ENCODE peak calls at places on chromosomes 1 and 21, in five cellular contexts. Z is ovary, F is GM23338, A is thoracic aorta, M is cardiac muscle cell. H is an unnamed sample. For H3K4me1, the result is how much of the 10 kb centered on the place peaks cover.

GRCh38 chr1:241482761-241483250 is 36.7 kb downstream of the FH start:
- DNase-seq in Z (no peak), F (no peak), A (no peak), M (peak), H (no peak)

GRCh38 chr1:234845836-234846235 is 235.9 kb upstream of the IRF2BP2 start:
- DNase-seq in Z (no peak), F (no peak), A (no peak), M (no peak), H (no peak)

GRCh38 chr1:7553042-7553690 is 217.9 kb upstream of the VAMP3 start:
- DNase-seq in Z (no peak), F (peak), A (no peak), M (no peak), H (no peak)

GRCh38 chr21:15275615-15276228 is 210.9 kb upstream of the NRIP1 start:
- DNase-seq in Z (no peak), F (no peak), A (no peak), M (no peak), H (no peak)

GRCh38 chr1:29330089-29330488 is 93.8 kb downstream of the PTPRU start:
- DNase-seq in Z (no peak), F (no peak), A (no peak), M (no peak), H (no peak)

GRCh38 chr1:219573158-219573557 is 39.7 kb downstream of the ZC3H11B start:
- DNase-seq in Z (no peak), F (no peak), A (no peak), M (no peak), H (no peak)

GRCh38 chr1:109669246-109669948 is 1.5 kb downstream of the GSTM2 start:
- DNase-seq in Z (no peak), F (no peak), A (no peak), M (no peak), H (no peak)

GRCh38 chr1:229075217-229075616 is 195.7 kb upstream of the RAB4A start:
- DNase-seq in Z (no peak), F (no peak), A (no peak), M (no peak), H (no peak)

GRCh38 chr21:45086342-45086958 is 12.1 kb downstream of the ADARB1 start:
- DNase-seq in Z (no peak), F (no peak), A (no peak), M (no peak), H (no peak)

GRCh38 chr1:24107462-24108225 is 4.3 kb downstream of the MYOM3 start:
- DNase-seq in Z (no peak), F (no peak), A (no peak), M (peak), H (no peak)

GRCh38 chr1:232648316-232648715 is 18.4 kb upstream of the SIPA1L2 start:
- DNase-seq in Z (no peak), F (no peak), A (no peak), M (peak), H (no peak)

GRCh38 chr1:25820247-25821111 is 725 bp downstream of the MTFR1L start:
- DNase-seq in Z (peak), F (peak), A (no peak), M (peak), H (no peak)

GRCh38 chr1:41698916-41699860 is 214.7 kb upstream of the EDN2 start:
- DNase-seq in Z (no peak), F (no peak), A (no peak), M (no peak), H (no peak)

GRCh38 chr1:206559661-206559995 is 52.3 kb downstream of the RASSF5 start:
- DNase-seq in Z (no peak), F (no peak), A (no peak), M (no peak), H (no peak)
- H3K4me1 ChIP-seq in Z (under half), F (under half), A (under half), M (half or more), H (under half)

DNA sequence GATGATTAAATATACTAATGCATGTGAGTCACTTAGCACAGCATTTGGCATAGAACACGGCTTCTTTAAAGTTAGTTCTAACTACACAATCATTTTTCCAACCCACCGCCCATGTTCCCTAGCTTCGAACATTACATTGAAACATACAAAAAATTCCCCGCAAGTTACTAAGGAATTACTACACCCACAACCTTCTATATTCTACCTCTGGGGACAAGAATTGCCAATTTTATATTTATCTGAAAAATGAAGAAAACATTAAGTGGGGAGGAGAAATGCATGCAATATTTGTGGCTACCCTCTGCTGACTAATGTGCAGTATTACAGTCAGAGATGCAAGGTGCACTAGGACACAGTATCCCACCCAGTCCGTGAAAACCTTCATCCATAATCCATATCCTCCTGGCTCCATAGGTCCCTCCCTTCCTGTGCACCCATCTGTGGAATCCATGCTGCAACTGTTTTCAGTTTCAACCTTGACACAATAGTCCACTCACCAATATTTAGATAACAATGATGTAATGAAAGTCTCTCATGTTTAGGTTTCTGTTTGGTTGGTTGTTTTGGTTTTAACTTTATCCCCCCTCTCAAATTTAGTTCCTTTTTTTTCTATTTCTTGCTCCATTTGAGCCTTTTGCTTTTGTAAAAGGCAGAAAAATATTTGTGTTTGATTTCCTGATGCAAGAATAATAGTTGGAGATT is 31.6 kb downstream of the RGS5 start:
- DNase-seq in Z (no peak), F (peak), A (no peak), M (peak), H (no peak)
- H3K4me1 ChIP-seq in Z (under half), F (under half), A (half or more), M (under half), H (under half)

GRCh38 chr1:12552951-12553921 is 64.8 kb downstream of the DHRS3 start:
- DNase-seq in Z (no peak), F (peak), A (no peak), M (no peak), H (no peak)
- H3K4me1 ChIP-seq in Z (under half), F (under half), A (half or more), M (under half), H (under half)

DNA sequence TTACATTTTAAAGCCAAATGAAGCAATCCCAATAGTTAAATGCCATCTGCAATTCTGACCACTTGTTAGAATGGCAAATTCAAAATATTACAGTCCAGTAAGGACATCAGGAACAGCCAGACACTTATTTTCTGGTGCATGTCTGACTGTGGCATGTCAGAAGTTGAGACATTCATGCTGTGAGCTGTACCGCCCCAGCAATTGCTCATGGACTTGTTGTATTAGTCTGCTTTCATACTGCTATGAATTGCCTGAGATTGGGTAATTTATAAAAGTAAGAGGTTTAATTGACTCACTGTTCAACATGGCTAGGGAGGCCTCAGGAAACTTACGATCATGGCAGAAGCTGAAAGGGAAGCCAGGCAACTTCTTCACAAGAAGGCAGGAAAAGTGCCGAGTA is 19.1 kb downstream of the DDAH1 start:
- DNase-seq in Z (no peak), F (no peak), A (no peak), M (peak), H (no peak)
- H3K4me1 ChIP-seq in Z (under half), F (under half), A (under half), M (under half), H (under half)

DNA sequence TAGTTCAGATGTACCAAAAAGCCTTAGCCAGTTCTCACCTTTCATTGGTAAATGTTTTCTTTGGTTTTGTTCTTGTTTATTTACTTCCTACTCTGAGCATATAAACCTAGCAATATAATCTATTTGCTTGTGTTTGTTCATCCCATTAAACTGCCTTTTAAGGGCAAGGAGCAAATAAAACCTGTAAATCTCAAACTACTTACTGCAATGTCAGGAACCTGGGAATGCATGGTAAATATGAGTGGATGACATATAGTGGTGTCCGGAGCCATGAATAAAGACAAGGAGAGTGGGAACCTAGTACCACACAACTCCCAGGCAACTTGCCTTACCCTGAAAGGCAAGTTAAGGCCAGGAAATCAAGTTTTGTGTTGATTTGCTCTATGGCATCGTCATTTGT is 1133.8 kb upstream of the NCAM2 start:
- DNase-seq in Z (no peak), F (no peak), A (no peak), M (no peak), H (no peak)
- H3K4me1 ChIP-seq in Z (under half), F (under half), A (under half), M (under half), H (under half)

GRCh38 chr1:66323958-66324357 is 210.0 kb upstream of the SGIP1 start:
- DNase-seq in Z (no peak), F (peak), A (no peak), M (no peak), H (no peak)

GRCh38 chr1:66330711-66331110 is 203.2 kb upstream of the SGIP1 start:
- DNase-seq in Z (no peak), F (no peak), A (no peak), M (peak), H (no peak)

GRCh38 chr1:66326867-66327266 is 207.1 kb upstream of the SGIP1 start:
- DNase-seq in Z (no peak), F (no peak), A (no peak), M (no peak), H (no peak)

GRCh38 chr1:66325594-66326380 is 208.2 kb upstream of the SGIP1 start:
- DNase-seq in Z (no peak), F (no peak), A (no peak), M (no peak), H (no peak)

GRCh38 chr1:66327582-66327981 is 206.4 kb upstream of the SGIP1 start:
- DNase-seq in Z (no peak), F (no peak), A (no peak), M (no peak), H (no peak)
- H3K4me1 ChIP-seq in Z (under half), F (under half), A (under half), M (under half), H (under half)

DNA sequence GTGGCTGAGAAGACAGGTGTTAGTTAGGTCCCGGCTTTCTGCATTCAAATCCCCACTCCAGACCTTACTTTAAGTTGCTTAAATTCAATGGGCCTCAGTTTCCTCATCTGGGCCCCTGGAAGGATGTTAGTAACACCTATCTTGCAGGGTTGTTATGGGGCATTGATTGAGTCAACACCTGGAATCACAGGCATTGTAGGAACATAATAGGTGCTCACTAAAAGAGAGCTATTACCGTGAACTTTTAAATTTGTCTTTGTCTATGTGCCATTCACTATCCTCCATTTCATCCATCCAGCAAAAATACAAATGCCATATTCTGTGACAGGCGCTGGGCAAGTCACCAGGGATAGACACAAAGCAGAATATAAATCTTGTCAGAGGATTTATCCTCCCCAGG is 10.5 kb upstream of the MAPKAPK2 start:
- DNase-seq in Z (no peak), F (no peak), A (no peak), M (no peak), H (no peak)
- H3K4me1 ChIP-seq in Z (under half), F (under half), A (under half), M (under half), H (under half)

GRCh38 chr1:67204298-67204697 is 38.0 kb downstream of the IL23R start:
- DNase-seq in Z (no peak), F (no peak), A (no peak), M (no peak), H (no peak)
- H3K4me1 ChIP-seq in Z (under half), F (under half), A (under half), M (under half), H (under half)